ENCODE peak calls at places on chromosomes 12 and 14, in ten cellular contexts. H, Y, A, S, J, O, P, Q, B and E are unnamed samples.

GRCh38 chr14:71235865-71236264 is 328.6 kb downstream of the PCNX1 start:
- DNase-seq in A (no peak), Y (no peak), Q (no peak), J (peak; percentile 9), P (no peak), O (no peak), B (no peak), S (no peak), H (no peak), E (no peak)

GRCh38 chr12:16112626-16113560 is 164.6 kb downstream of the SLC15A5 start:
- DNase-seq in A (no peak), Q (no peak), J (no peak), P (no peak), S (no peak), O (peak; percentile 11), H (no peak), B (no peak), Y (no peak), E (no peak)

GRCh38 chr12:21151184-21151583 is 20.2 kb downstream of the SLCO1B1 start:
- DNase-seq in Q (no peak), O (no peak), P (no peak), A (no peak), B (no peak), Y (no peak), H (no peak), J (no peak), S (no peak), E (no peak)

GRCh38 chr14:102474934-102475333 is 34.6 kb downstream of the ANKRD9 start:
- DNase-seq in P (no peak), J (no peak), H (peak; percentile 62), B (no peak), Q (no peak), O (no peak), A (no peak), S (no peak), Y (peak; percentile 62), E (peak; percentile 92)

GRCh38 chr14:93972618-93973205 is 3.7 kb downstream of the ASB2 start:
- DNase-seq in J (no peak), Q (no peak), P (no peak), B (no peak), O (no peak), Y (no peak), H (no peak), A (no peak), S (no peak), E (no peak)

GRCh38 chr14:92783813-92784431 is 10.2 kb upstream of the GOLGA5 start:
- DNase-seq in H (peak; percentile 86), Y (no peak), J (no peak), A (peak; percentile 61), O (peak; percentile 86), P (no peak), S (peak; percentile 87), B (peak; percentile 3), Q (no peak), E (no peak)

GRCh38 chr12:54128466-54128865 is 60.3 kb downstream of the SMUG1 start:
- DNase-seq in O (no peak), B (no peak), Q (no peak), A (no peak), P (no peak), J (no peak), H (no peak), Y (no peak), S (no peak), E (no peak)

GRCh38 chr12:59425798-59426197 is 170.0 kb upstream of the SLC16A7 start:
- DNase-seq in S (no peak), A (no peak), O (no peak), Y (no peak), P (no peak), J (no peak), Q (no peak), B (no peak), H (no peak), E (no peak)

GRCh38 chr14:42469637-42470426 is 863.2 kb downstream of the LRFN5 start:
- DNase-seq in S (no peak), P (no peak), J (no peak), A (no peak), B (no peak), H (no peak), O (no peak), Q (no peak), Y (no peak), E (no peak)

GRCh38 chr12:3990356-3990975 is 117.3 kb upstream of the PARP11 start:
- DNase-seq in S (no peak), H (no peak), A (no peak), P (no peak), B (no peak), O (no peak), Y (no peak), Q (no peak), J (no peak), E (no peak)

GRCh38 chr14:63480599-63480998 is 62.6 kb downstream of the PPP2R5E start:
- DNase-seq in Q (no peak), J (no peak), O (no peak), H (no peak), A (no peak), P (no peak), B (no peak), Y (no peak), S (no peak), E (no peak)

GRCh38 chr12:54749191-54749818 is 101.1 kb upstream of the DCD start:
- DNase-seq in J (no peak), H (peak; percentile 19), A (peak; percentile 75), P (no peak), Q (no peak), O (peak; percentile 73), Y (no peak), S (peak; percentile 21), B (peak; percentile 24), E (no peak)

GRCh38 chr12:65170245-65170881 is 980 bp downstream of the LEMD3 start:
- DNase-seq in H (peak; percentile 85), P (peak; percentile 63), A (peak; percentile 65), Q (no peak), J (peak; percentile 20), S (peak; percentile 22), B (peak; percentile 64), O (peak; percentile 54), Y (peak; percentile 69), E (peak; percentile 70)

GRCh38 chr12:32025906-32026305 is 66.7 kb downstream of the RESF1 start:
- DNase-seq in S (no peak), O (no peak), B (peak; percentile 1), P (no peak), A (peak; percentile 73), H (peak; percentile 11), J (no peak), Y (no peak), Q (no peak), E (no peak)

GRCh38 chr14:20799955-20800544 is 2.6 kb downstream of the RNASE1 start:
- DNase-seq in S (no peak), B (no peak), Y (peak; percentile 78), A (no peak), O (no peak), P (no peak), Q (peak; percentile 19), J (no peak), H (peak; percentile 18), E (peak; percentile 59)

GRCh38 chr14:20460458-20461229 is 590 bp downstream of the PIP4P1 start:
- DNase-seq in S (peak; percentile 31), H (peak; percentile 79), Q (no peak), P (peak; percentile 77), Y (peak; percentile 70), O (no peak), B (peak; percentile 68), J (no peak), A (peak; percentile 66), E (no peak)

GRCh38 chr14:23559010-23559920 is 3.2 kb downstream of the THTPA start:
- DNase-seq in O (peak; percentile 73), J (no peak), Y (no peak), Q (no peak), H (peak; percentile 56), B (peak; percentile 47), P (peak; percentile 61), A (peak; percentile 75), S (no peak), E (peak; percentile 73)

GRCh38 chr14:90534091-90534837 is 137.4 kb downstream of the CALM1 start:
- DNase-seq in P (peak; percentile 7), A (no peak), O (peak; percentile 50), H (no peak), Y (no peak), B (no peak), J (no peak), Q (no peak), S (no peak), E (no peak)

GRCh38 chr12:28766398-28766797 is 382.7 kb upstream of the FAR2 start:
- DNase-seq in Q (no peak), H (no peak), P (no peak), O (no peak), Y (no peak), J (no peak), S (no peak), A (no peak), B (no peak), E (no peak)

GRCh38 chr12:14698555-14698954 is 2.2 kb upstream of the GUCY2C start:
- DNase-seq in H (no peak), J (no peak), B (no peak), Y (no peak), Q (no peak), S (no peak), O (no peak), P (no peak), A (no peak), E (no peak)

GRCh38 chr12:31519525-31519924 is 71.4 kb downstream of the DENND5B start:
- DNase-seq in H (no peak), Y (no peak), B (no peak), O (no peak), S (no peak), Q (no peak), J (no peak), P (no peak), A (no peak), E (no peak)

GRCh38 chr14:56522403-56522802 is 57.2 kb upstream of the TMEM260 start:
- DNase-seq in A (no peak), H (no peak), Y (no peak), P (no peak), Q (no peak), J (no peak), S (no peak), O (no peak), B (no peak), E (no peak)

GRCh38 chr14:75630695-75631452 is 29.8 kb downstream of the ERG28 start:
- DNase-seq in A (no peak), O (no peak), P (no peak), B (no peak), Q (no peak), J (no peak), Y (no peak), S (no peak), H (no peak), E (no peak)